ENCODE peak calls at places on chromosome 6, in seven cellular contexts. E, R, D, Q, K, C and L are unnamed samples.

GRCh38 chr6:158172001-158172400 is 3.9 kb downstream of the GTF2H5 start:
- DNase-seq in K (no peak), D (no peak), C (no peak), R (no peak), E (no peak), Q (no peak), L (no peak)

GRCh38 chr6:112337209-112337638 is 9.9 kb upstream of the RFPL4B start:
- DNase-seq in Q (no peak), C (peak; percentile 34), D (no peak), K (peak; percentile 77), R (peak; percentile 61), E (peak; percentile 76), L (peak; percentile 32)

GRCh38 chr6:118875672-118876071 is 18.3 kb upstream of the ASF1A start:
- DNase-seq in K (peak; percentile 84), Q (no peak), E (no peak), D (no peak), R (no peak), C (no peak), L (no peak)

GRCh38 chr6:9136141-9136865 is 701.0 kb upstream of the SLC35B3 start:
- DNase-seq in K (no peak), C (no peak), D (no peak), Q (no peak), E (no peak), R (no peak), L (no peak)

GRCh38 chr6:116779569-116780164 is 14.1 kb upstream of the FAM162B start:
- DNase-seq in Q (no peak), E (peak; percentile 27), R (no peak), D (no peak), C (no peak), K (peak; percentile 68), L (peak; percentile 22)

GRCh38 chr6:39839445-39839844 is 47.3 kb downstream of the DAAM2 start:
- DNase-seq in C (no peak), D (no peak), Q (no peak), E (no peak), K (no peak), R (no peak), L (no peak)

GRCh38 chr6:155213611-155214372 is 50.0 kb upstream of the CLDN20 start:
- DNase-seq in E (no peak), Q (no peak), R (no peak), K (no peak), C (no peak), D (no peak), L (no peak)

GRCh38 chr6:143516700-143517446 is 5.4 kb upstream of the FUCA2 start:
- DNase-seq in K (no peak), C (no peak), E (no peak), Q (no peak), R (no peak), D (no peak), L (no peak)

GRCh38 chr6:118674772-118675171 is 23.4 kb upstream of the CEP85L start:
- DNase-seq in R (no peak), E (no peak), K (no peak), Q (no peak), D (no peak), C (no peak), L (no peak)

GRCh38 chr6:37059344-37060194 is 54.1 kb downstream of the FGD2 start:
- DNase-seq in C (peak; percentile 50), R (peak; percentile 39), D (peak; percentile 43), E (peak; percentile 89), K (no peak), Q (no peak), L (peak; percentile 97)

GRCh38 chr6:55868910-55869479 is 6.4 kb downstream of the BMP5 start:
- DNase-seq in D (no peak), C (no peak), Q (no peak), R (no peak), K (no peak), E (peak; percentile 35), L (no peak)